ENCODE peak calls at places on chromosome 10, in eight cellular contexts. One of them, this sample, is unnamed.

GRCh38 chr10:47414227-47414592 is 30.1 kb upstream of the ZNF488 start:
- DNase-seq in choroid plexus epithelial cell: no peak
- DNase-seq in breast epithelium: no peak
- DNase-seq in fibroblast of mammary gland: no peak
- DNase-seq in GM23338: no peak
- DNase-seq in right lobe of liver: no peak
- DNase-seq in brain microvascular endothelial cell: no peak
- DNase-seq in fibroblast of villous mesenchyme: no peak
- DNase-seq in this sample: no peak

GRCh38 chr10:124259139-124259825 is 159.4 kb downstream of the OAT start:
- DNase-seq in choroid plexus epithelial cell: peak
- DNase-seq in breast epithelium: no peak
- DNase-seq in fibroblast of mammary gland: no peak
- DNase-seq in GM23338: peak
- DNase-seq in right lobe of liver: no peak
- DNase-seq in brain microvascular endothelial cell: peak
- DNase-seq in fibroblast of villous mesenchyme: peak
- DNase-seq in this sample: no peak

GRCh38 chr10:6108631-6109443 is 20.0 kb downstream of the RBM17 start:
- DNase-seq in choroid plexus epithelial cell: peak
- DNase-seq in breast epithelium: no peak
- DNase-seq in fibroblast of mammary gland: peak
- DNase-seq in GM23338: peak
- DNase-seq in right lobe of liver: no peak
- DNase-seq in brain microvascular endothelial cell: no peak
- DNase-seq in fibroblast of villous mesenchyme: peak
- DNase-seq in this sample: peak

GRCh38 chr10:128527730-128528129 is 401.5 kb upstream of the MKI67 start:
- DNase-seq in choroid plexus epithelial cell: no peak
- DNase-seq in breast epithelium: no peak
- DNase-seq in fibroblast of mammary gland: no peak
- DNase-seq in GM23338: no peak
- DNase-seq in right lobe of liver: no peak
- DNase-seq in brain microvascular endothelial cell: no peak
- DNase-seq in fibroblast of villous mesenchyme: no peak
- DNase-seq in this sample: no peak

GRCh38 chr10:12934777-12935176 is 66.7 kb downstream of the CCDC3 start:
- DNase-seq in choroid plexus epithelial cell: peak
- DNase-seq in breast epithelium: no peak
- DNase-seq in fibroblast of mammary gland: peak
- DNase-seq in GM23338: no peak
- DNase-seq in right lobe of liver: no peak
- DNase-seq in brain microvascular endothelial cell: peak
- DNase-seq in fibroblast of villous mesenchyme: peak
- DNase-seq in this sample: peak

GRCh38 chr10:31819393-31819820 is 109.2 kb downstream of the ARHGAP12 start:
- DNase-seq in choroid plexus epithelial cell: no peak
- DNase-seq in breast epithelium: no peak
- DNase-seq in fibroblast of mammary gland: peak
- DNase-seq in GM23338: no peak
- DNase-seq in right lobe of liver: no peak
- DNase-seq in brain microvascular endothelial cell: peak
- DNase-seq in fibroblast of villous mesenchyme: no peak
- DNase-seq in this sample: peak

GRCh38 chr10:65861249-65861648 is 1064.6 kb upstream of the LRRTM3 start:
- DNase-seq in choroid plexus epithelial cell: peak
- DNase-seq in breast epithelium: no peak
- DNase-seq in fibroblast of mammary gland: no peak
- DNase-seq in GM23338: no peak
- DNase-seq in right lobe of liver: no peak
- DNase-seq in brain microvascular endothelial cell: peak
- DNase-seq in fibroblast of villous mesenchyme: peak
- DNase-seq in this sample: no peak

GRCh38 chr10:2341298-2341697 is 604.0 kb upstream of the ADARB2 start:
- DNase-seq in choroid plexus epithelial cell: no peak
- DNase-seq in breast epithelium: no peak
- DNase-seq in fibroblast of mammary gland: no peak
- DNase-seq in GM23338: no peak
- DNase-seq in right lobe of liver: no peak
- DNase-seq in brain microvascular endothelial cell: no peak
- DNase-seq in fibroblast of villous mesenchyme: no peak
- DNase-seq in this sample: no peak

GRCh38 chr10:116825901-116826300 is 23.4 kb upstream of the ENO4 start:
- DNase-seq in choroid plexus epithelial cell: no peak
- DNase-seq in breast epithelium: no peak
- DNase-seq in fibroblast of mammary gland: no peak
- DNase-seq in GM23338: no peak
- DNase-seq in right lobe of liver: no peak
- DNase-seq in brain microvascular endothelial cell: no peak
- DNase-seq in fibroblast of villous mesenchyme: no peak
- DNase-seq in this sample: no peak

GRCh38 chr10:988667-989545 is 672 bp downstream of the GTPBP4 start:
- DNase-seq in choroid plexus epithelial cell: peak
- DNase-seq in breast epithelium: no peak
- DNase-seq in fibroblast of mammary gland: peak
- DNase-seq in GM23338: no peak
- DNase-seq in right lobe of liver: no peak
- DNase-seq in brain microvascular endothelial cell: no peak
- DNase-seq in fibroblast of villous mesenchyme: peak
- DNase-seq in this sample: peak

GRCh38 chr10:17548786-17549185 is 68.4 kb downstream of the HACD1 start:
- DNase-seq in choroid plexus epithelial cell: peak
- DNase-seq in breast epithelium: no peak
- DNase-seq in fibroblast of mammary gland: peak
- DNase-seq in GM23338: no peak
- DNase-seq in right lobe of liver: no peak
- DNase-seq in brain microvascular endothelial cell: no peak
- DNase-seq in fibroblast of villous mesenchyme: peak
- DNase-seq in this sample: peak

GRCh38 chr10:78806805-78807221 is 262.0 kb upstream of the ZMIZ1 start:
- DNase-seq in choroid plexus epithelial cell: no peak
- DNase-seq in breast epithelium: no peak
- DNase-seq in fibroblast of mammary gland: no peak
- DNase-seq in GM23338: no peak
- DNase-seq in right lobe of liver: no peak
- DNase-seq in brain microvascular endothelial cell: no peak
- DNase-seq in fibroblast of villous mesenchyme: peak
- DNase-seq in this sample: peak

GRCh38 chr10:98170249-98171117 is 36.0 kb downstream of the R3HCC1L start:
- DNase-seq in choroid plexus epithelial cell: peak
- DNase-seq in breast epithelium: no peak
- DNase-seq in fibroblast of mammary gland: peak
- DNase-seq in GM23338: peak
- DNase-seq in right lobe of liver: no peak
- DNase-seq in brain microvascular endothelial cell: peak
- DNase-seq in fibroblast of villous mesenchyme: peak
- DNase-seq in this sample: peak

GRCh38 chr10:118769898-118770600 is 15.3 kb upstream of the CACUL1 start:
- DNase-seq in choroid plexus epithelial cell: no peak
- DNase-seq in breast epithelium: no peak
- DNase-seq in fibroblast of mammary gland: no peak
- DNase-seq in GM23338: no peak
- DNase-seq in right lobe of liver: no peak
- DNase-seq in brain microvascular endothelial cell: no peak
- DNase-seq in fibroblast of villous mesenchyme: no peak
- DNase-seq in this sample: no peak

GRCh38 chr10:115018185-115018931 is 74.8 kb upstream of the ATRNL1 start:
- DNase-seq in choroid plexus epithelial cell: no peak
- DNase-seq in breast epithelium: no peak
- DNase-seq in fibroblast of mammary gland: no peak
- DNase-seq in GM23338: no peak
- DNase-seq in right lobe of liver: no peak
- DNase-seq in brain microvascular endothelial cell: no peak
- DNase-seq in fibroblast of villous mesenchyme: no peak
- DNase-seq in this sample: no peak

GRCh38 chr10:29949411-29950011 is 109.9 kb downstream of the JCAD start:
- DNase-seq in choroid plexus epithelial cell: peak
- DNase-seq in breast epithelium: no peak
- DNase-seq in fibroblast of mammary gland: peak
- DNase-seq in GM23338: no peak
- DNase-seq in right lobe of liver: no peak
- DNase-seq in brain microvascular endothelial cell: peak
- DNase-seq in fibroblast of villous mesenchyme: peak
- DNase-seq in this sample: peak

GRCh38 chr10:29948971-29949370 is 110.4 kb downstream of the JCAD start:
- DNase-seq in choroid plexus epithelial cell: peak
- DNase-seq in breast epithelium: no peak
- DNase-seq in fibroblast of mammary gland: no peak
- DNase-seq in GM23338: no peak
- DNase-seq in right lobe of liver: no peak
- DNase-seq in brain microvascular endothelial cell: peak
- DNase-seq in fibroblast of villous mesenchyme: no peak
- DNase-seq in this sample: no peak

GRCh38 chr10:29946614-29946952 is 112.8 kb downstream of the JCAD start:
- DNase-seq in choroid plexus epithelial cell: no peak
- DNase-seq in breast epithelium: no peak
- DNase-seq in fibroblast of mammary gland: no peak
- DNase-seq in GM23338: no peak
- DNase-seq in right lobe of liver: no peak
- DNase-seq in brain microvascular endothelial cell: no peak
- DNase-seq in fibroblast of villous mesenchyme: no peak
- DNase-seq in this sample: no peak

GRCh38 chr10:29946953-29947700 is 112.3 kb downstream of the JCAD start:
- DNase-seq in choroid plexus epithelial cell: peak
- DNase-seq in breast epithelium: no peak
- DNase-seq in fibroblast of mammary gland: peak
- DNase-seq in GM23338: peak
- DNase-seq in right lobe of liver: no peak
- DNase-seq in brain microvascular endothelial cell: peak
- DNase-seq in fibroblast of villous mesenchyme: peak
- DNase-seq in this sample: peak

GRCh38 chr10:29947701-29948060 is 111.7 kb downstream of the JCAD start:
- DNase-seq in choroid plexus epithelial cell: no peak
- DNase-seq in breast epithelium: no peak
- DNase-seq in fibroblast of mammary gland: peak
- DNase-seq in GM23338: peak
- DNase-seq in right lobe of liver: no peak
- DNase-seq in brain microvascular endothelial cell: no peak
- DNase-seq in fibroblast of villous mesenchyme: no peak
- DNase-seq in this sample: no peak
- TF ChIP-seq CTCF in choroid plexus epithelial cell: peak
- TF ChIP-seq CTCF in breast epithelium: peak
- TF ChIP-seq CTCF in fibroblast of mammary gland: peak
- TF ChIP-seq CTCF in GM23338: peak
- TF ChIP-seq CTCF in right lobe of liver: peak
- TF ChIP-seq CTCF in brain microvascular endothelial cell: peak
- TF ChIP-seq CTCF in fibroblast of villous mesenchyme: no peak
- TF ChIP-seq CTCF in this sample: peak

DNA sequence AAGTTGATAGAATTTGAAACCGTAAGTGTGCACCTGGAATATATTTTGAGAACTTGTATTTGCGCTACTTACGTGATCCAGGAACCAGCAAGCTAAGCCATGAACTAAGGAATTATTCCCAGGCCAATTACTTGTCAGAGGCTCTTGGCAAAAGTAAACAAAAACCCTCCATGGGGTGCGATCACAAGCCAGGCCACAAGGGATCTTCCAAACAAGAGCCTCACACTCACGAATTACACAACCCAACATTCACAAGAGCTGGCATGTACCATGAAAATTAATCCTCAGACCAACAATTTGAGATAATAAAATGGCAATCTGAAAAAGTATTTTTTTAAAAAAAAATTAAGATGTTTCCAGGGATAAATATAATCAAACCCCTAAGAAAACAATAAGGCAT is 467.0 kb upstream of the AKR1E2 start:
- DNase-seq in choroid plexus epithelial cell: peak
- DNase-seq in breast epithelium: no peak
- DNase-seq in fibroblast of mammary gland: peak
- DNase-seq in GM23338: peak
- DNase-seq in right lobe of liver: no peak
- DNase-seq in brain microvascular endothelial cell: no peak
- DNase-seq in fibroblast of villous mesenchyme: peak
- DNase-seq in this sample: no peak
- H3K4me3 ChIP-seq in choroid plexus epithelial cell: no peak
- H3K4me3 ChIP-seq in breast epithelium: no peak
- H3K4me3 ChIP-seq in fibroblast of mammary gland: no peak
- H3K4me3 ChIP-seq in GM23338: no peak
- H3K4me3 ChIP-seq in right lobe of liver: no peak
- H3K4me3 ChIP-seq in brain microvascular endothelial cell: no peak
- H3K4me3 ChIP-seq in fibroblast of villous mesenchyme: no peak
- H3K4me3 ChIP-seq in this sample: no peak

GRCh38 chr10:59177031-59177861 is 803 bp downstream of the PHYHIPL start:
- DNase-seq in choroid plexus epithelial cell: peak
- DNase-seq in breast epithelium: no peak
- DNase-seq in fibroblast of mammary gland: peak
- DNase-seq in GM23338: peak
- DNase-seq in right lobe of liver: no peak
- DNase-seq in brain microvascular endothelial cell: peak
- DNase-seq in fibroblast of villous mesenchyme: peak
- DNase-seq in this sample: peak
- TF ChIP-seq CTCF in choroid plexus epithelial cell: no peak
- TF ChIP-seq CTCF in breast epithelium: no peak
- TF ChIP-seq CTCF in fibroblast of mammary gland: no peak
- TF ChIP-seq CTCF in GM23338: peak
- TF ChIP-seq CTCF in right lobe of liver: no peak
- TF ChIP-seq CTCF in brain microvascular endothelial cell: no peak
- TF ChIP-seq CTCF in fibroblast of villous mesenchyme: no peak
- TF ChIP-seq CTCF in this sample: no peak

GRCh38 chr10:122162566-122163181 is 108.4 kb upstream of the BTBD16 start:
- DNase-seq in choroid plexus epithelial cell: no peak
- DNase-seq in breast epithelium: no peak
- DNase-seq in fibroblast of mammary gland: no peak
- DNase-seq in GM23338: peak
- DNase-seq in right lobe of liver: peak
- DNase-seq in brain microvascular endothelial cell: no peak
- DNase-seq in fibroblast of villous mesenchyme: no peak
- DNase-seq in this sample: no peak
- H3K4me3 ChIP-seq in choroid plexus epithelial cell: peak
- H3K4me3 ChIP-seq in breast epithelium: no peak
- H3K4me3 ChIP-seq in fibroblast of mammary gland: no peak
- H3K4me3 ChIP-seq in GM23338: peak
- H3K4me3 ChIP-seq in right lobe of liver: peak
- H3K4me3 ChIP-seq in brain microvascular endothelial cell: peak
- H3K4me3 ChIP-seq in fibroblast of villous mesenchyme: peak
- H3K4me3 ChIP-seq in this sample: peak

GRCh38 chr10:82969405-82969804 is 1094.4 kb downstream of the NRG3 start:
- DNase-seq in choroid plexus epithelial cell: peak
- DNase-seq in breast epithelium: no peak
- DNase-seq in fibroblast of mammary gland: peak
- DNase-seq in GM23338: peak
- DNase-seq in right lobe of liver: no peak
- DNase-seq in brain microvascular endothelial cell: peak
- DNase-seq in fibroblast of villous mesenchyme: peak
- DNase-seq in this sample: peak
- TF ChIP-seq CTCF in choroid plexus epithelial cell: peak
- TF ChIP-seq CTCF in breast epithelium: peak
- TF ChIP-seq CTCF in fibroblast of mammary gland: peak
- TF ChIP-seq CTCF in GM23338: peak
- TF ChIP-seq CTCF in right lobe of liver: peak
- TF ChIP-seq CTCF in brain microvascular endothelial cell: peak
- TF ChIP-seq CTCF in fibroblast of villous mesenchyme: peak
- TF ChIP-seq CTCF in this sample: peak